ENCODE peak calls at places on chromosomes 6 and 20, in six cellular contexts. One of them, this sample, is unnamed. For H3K4me1, the result is how much of the 10 kb centered on the place peaks cover.

GRCh38 chr6:157096522-157096921 is 226.8 kb downstream of the TMEM242 start:
- DNase-seq in IMR-90: no peak
- DNase-seq in CD8-positive, alpha-beta T cell: no peak
- DNase-seq in MM.1S: no peak
- DNase-seq in psoas muscle: peak
- DNase-seq in mucosa of descending colon: no peak
- DNase-seq in this sample: no peak

GRCh38 chr6:26296857-26297648 is 67.9 kb upstream of the BTN3A2 start:
- DNase-seq in IMR-90: peak
- DNase-seq in CD8-positive, alpha-beta T cell: no peak
- DNase-seq in MM.1S: no peak
- DNase-seq in psoas muscle: peak
- DNase-seq in mucosa of descending colon: no peak
- DNase-seq in this sample: no peak

GRCh38 chr20:2873747-2874041 is 413 bp downstream of the PTPRA start:
- DNase-seq in IMR-90: peak
- DNase-seq in CD8-positive, alpha-beta T cell: peak
- DNase-seq in MM.1S: peak
- DNase-seq in psoas muscle: no peak
- DNase-seq in mucosa of descending colon: peak
- DNase-seq in this sample: peak

GRCh38 chr6:125046107-125046925 is 84.1 kb downstream of the RNF217 start:
- DNase-seq in IMR-90: no peak
- DNase-seq in CD8-positive, alpha-beta T cell: no peak
- DNase-seq in MM.1S: no peak
- DNase-seq in psoas muscle: no peak
- DNase-seq in mucosa of descending colon: no peak
- DNase-seq in this sample: no peak

GRCh38 chr6:159152014-159152413 is 17.2 kb upstream of the FNDC1 start:
- DNase-seq in IMR-90: peak
- DNase-seq in CD8-positive, alpha-beta T cell: no peak
- DNase-seq in MM.1S: no peak
- DNase-seq in psoas muscle: no peak
- DNase-seq in mucosa of descending colon: no peak
- DNase-seq in this sample: no peak

GRCh38 chr6:7237653-7238190 is 75.3 kb downstream of the SSR1 start:
- DNase-seq in IMR-90: peak
- DNase-seq in CD8-positive, alpha-beta T cell: no peak
- DNase-seq in MM.1S: no peak
- DNase-seq in psoas muscle: no peak
- DNase-seq in mucosa of descending colon: no peak
- DNase-seq in this sample: no peak

GRCh38 chr20:39453890-39454289 is 491.7 kb downstream of the DHX35 start:
- DNase-seq in IMR-90: no peak
- DNase-seq in CD8-positive, alpha-beta T cell: no peak
- DNase-seq in MM.1S: no peak
- DNase-seq in psoas muscle: no peak
- DNase-seq in mucosa of descending colon: no peak
- DNase-seq in this sample: no peak

GRCh38 chr6:13226071-13226470 is 102.3 kb downstream of the TBC1D7 start:
- DNase-seq in IMR-90: no peak
- DNase-seq in CD8-positive, alpha-beta T cell: no peak
- DNase-seq in MM.1S: no peak
- DNase-seq in psoas muscle: no peak
- DNase-seq in mucosa of descending colon: no peak
- DNase-seq in this sample: no peak

GRCh38 chr6:145036848-145037567 is 698.3 kb downstream of the EPM2A start:
- DNase-seq in IMR-90: peak
- DNase-seq in CD8-positive, alpha-beta T cell: no peak
- DNase-seq in MM.1S: no peak
- DNase-seq in psoas muscle: no peak
- DNase-seq in mucosa of descending colon: no peak
- DNase-seq in this sample: no peak

GRCh38 chr6:129498950-129499870 is 210.8 kb downstream of the ARHGAP18 start:
- DNase-seq in IMR-90: peak
- DNase-seq in CD8-positive, alpha-beta T cell: no peak
- DNase-seq in MM.1S: peak
- DNase-seq in psoas muscle: no peak
- DNase-seq in mucosa of descending colon: no peak
- DNase-seq in this sample: no peak

GRCh38 chr6:5998236-5998635 is 8.5 kb downstream of the NRN1 start:
- DNase-seq in IMR-90: no peak
- DNase-seq in CD8-positive, alpha-beta T cell: no peak
- DNase-seq in MM.1S: no peak
- DNase-seq in psoas muscle: no peak
- DNase-seq in mucosa of descending colon: no peak
- DNase-seq in this sample: no peak

GRCh38 chr6:5996701-5997419 is 9.9 kb downstream of the NRN1 start:
- DNase-seq in IMR-90: peak
- DNase-seq in CD8-positive, alpha-beta T cell: no peak
- DNase-seq in MM.1S: no peak
- DNase-seq in psoas muscle: no peak
- DNase-seq in mucosa of descending colon: no peak
- DNase-seq in this sample: no peak

GRCh38 chr6:5997420-5998093 is 9.2 kb downstream of the NRN1 start:
- DNase-seq in IMR-90: no peak
- DNase-seq in CD8-positive, alpha-beta T cell: no peak
- DNase-seq in MM.1S: peak
- DNase-seq in psoas muscle: peak
- DNase-seq in mucosa of descending colon: peak
- DNase-seq in this sample: no peak

GRCh38 chr6:5999688-6000608 is 6.8 kb downstream of the NRN1 start:
- DNase-seq in IMR-90: no peak
- DNase-seq in CD8-positive, alpha-beta T cell: no peak
- DNase-seq in MM.1S: no peak
- DNase-seq in psoas muscle: no peak
- DNase-seq in mucosa of descending colon: no peak
- DNase-seq in this sample: no peak

GRCh38 chr6:5998741-5999687 is 7.7 kb downstream of the NRN1 start:
- DNase-seq in IMR-90: no peak
- DNase-seq in CD8-positive, alpha-beta T cell: no peak
- DNase-seq in MM.1S: no peak
- DNase-seq in psoas muscle: peak
- DNase-seq in mucosa of descending colon: no peak
- DNase-seq in this sample: no peak
- H3K4me1 ChIP-seq in IMR-90: under half
- H3K4me1 ChIP-seq in CD8-positive, alpha-beta T cell: half or more
- H3K4me1 ChIP-seq in MM.1S: under half
- H3K4me1 ChIP-seq in psoas muscle: under half
- H3K4me1 ChIP-seq in mucosa of descending colon: under half
- H3K4me1 ChIP-seq in this sample: half or more

DNA sequence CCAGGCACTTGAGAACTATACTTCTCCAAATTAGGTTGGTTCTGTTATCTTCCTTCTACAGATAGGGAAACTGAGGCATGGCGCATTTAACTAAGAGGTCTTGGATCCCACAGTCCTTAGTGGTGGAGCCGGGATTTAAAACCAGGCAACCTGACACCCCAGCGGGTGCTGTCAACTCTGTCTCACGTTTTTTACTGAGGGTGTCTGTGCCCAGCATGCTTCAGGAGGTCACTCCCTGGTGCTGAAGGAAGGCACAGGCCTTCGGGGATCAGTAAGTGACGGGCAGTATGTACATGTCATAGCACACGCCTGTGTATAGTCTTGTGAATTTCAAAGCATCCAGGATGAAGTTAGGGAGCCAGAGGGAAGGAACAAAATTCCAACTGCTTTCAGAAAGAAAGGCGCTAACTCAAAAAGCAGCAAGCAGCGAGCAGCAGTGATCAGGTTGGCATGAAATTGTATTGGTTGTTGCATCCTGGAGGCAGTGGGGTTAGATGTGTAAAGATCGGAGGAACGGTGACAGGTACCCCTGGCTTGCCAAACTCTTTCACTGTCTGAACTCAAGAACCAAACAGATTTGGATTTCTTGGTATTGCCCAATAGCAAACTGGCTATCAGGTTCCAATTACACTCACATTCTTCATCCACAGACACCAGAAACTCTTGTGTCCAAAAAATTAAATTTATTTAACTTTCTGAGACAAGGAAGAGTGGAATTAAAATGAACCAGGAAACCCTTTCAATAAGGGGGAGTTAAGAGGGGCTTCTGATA is 318.6 kb downstream of the THBS2 start:
- DNase-seq in IMR-90: no peak
- DNase-seq in CD8-positive, alpha-beta T cell: no peak
- DNase-seq in MM.1S: no peak
- DNase-seq in psoas muscle: no peak
- DNase-seq in mucosa of descending colon: no peak
- DNase-seq in this sample: no peak
- H3K4me1 ChIP-seq in IMR-90: under half
- H3K4me1 ChIP-seq in CD8-positive, alpha-beta T cell: under half
- H3K4me1 ChIP-seq in MM.1S: under half
- H3K4me1 ChIP-seq in psoas muscle: under half
- H3K4me1 ChIP-seq in mucosa of descending colon: under half
- H3K4me1 ChIP-seq in this sample: under half

GRCh38 chr20:31590717-31591225 is 14.3 kb upstream of the ID1 start:
- DNase-seq in IMR-90: no peak
- DNase-seq in CD8-positive, alpha-beta T cell: no peak
- DNase-seq in MM.1S: no peak
- DNase-seq in psoas muscle: no peak
- DNase-seq in mucosa of descending colon: no peak
- DNase-seq in this sample: no peak
- H3K4me1 ChIP-seq in IMR-90: under half
- H3K4me1 ChIP-seq in CD8-positive, alpha-beta T cell: under half
- H3K4me1 ChIP-seq in MM.1S: under half
- H3K4me1 ChIP-seq in psoas muscle: under half
- H3K4me1 ChIP-seq in mucosa of descending colon: under half
- H3K4me1 ChIP-seq in this sample: under half

GRCh38 chr6:32151885-32152311 is at the start of gene PRRT1:
- DNase-seq in IMR-90: no peak
- DNase-seq in CD8-positive, alpha-beta T cell: no peak
- DNase-seq in MM.1S: no peak
- DNase-seq in psoas muscle: no peak
- DNase-seq in mucosa of descending colon: no peak
- DNase-seq in this sample: no peak
- H3K4me1 ChIP-seq in IMR-90: under half
- H3K4me1 ChIP-seq in CD8-positive, alpha-beta T cell: under half
- H3K4me1 ChIP-seq in MM.1S: under half
- H3K4me1 ChIP-seq in psoas muscle: under half
- H3K4me1 ChIP-seq in mucosa of descending colon: under half
- H3K4me1 ChIP-seq in this sample: under half

GRCh38 chr6:11773013-11773412 is 5.6 kb downstream of the ADTRP start:
- DNase-seq in IMR-90: no peak
- DNase-seq in CD8-positive, alpha-beta T cell: no peak
- DNase-seq in MM.1S: no peak
- DNase-seq in psoas muscle: no peak
- DNase-seq in mucosa of descending colon: no peak
- DNase-seq in this sample: no peak
- H3K4me1 ChIP-seq in IMR-90: under half
- H3K4me1 ChIP-seq in CD8-positive, alpha-beta T cell: under half
- H3K4me1 ChIP-seq in MM.1S: under half
- H3K4me1 ChIP-seq in psoas muscle: under half
- H3K4me1 ChIP-seq in mucosa of descending colon: under half
- H3K4me1 ChIP-seq in this sample: under half

DNA sequence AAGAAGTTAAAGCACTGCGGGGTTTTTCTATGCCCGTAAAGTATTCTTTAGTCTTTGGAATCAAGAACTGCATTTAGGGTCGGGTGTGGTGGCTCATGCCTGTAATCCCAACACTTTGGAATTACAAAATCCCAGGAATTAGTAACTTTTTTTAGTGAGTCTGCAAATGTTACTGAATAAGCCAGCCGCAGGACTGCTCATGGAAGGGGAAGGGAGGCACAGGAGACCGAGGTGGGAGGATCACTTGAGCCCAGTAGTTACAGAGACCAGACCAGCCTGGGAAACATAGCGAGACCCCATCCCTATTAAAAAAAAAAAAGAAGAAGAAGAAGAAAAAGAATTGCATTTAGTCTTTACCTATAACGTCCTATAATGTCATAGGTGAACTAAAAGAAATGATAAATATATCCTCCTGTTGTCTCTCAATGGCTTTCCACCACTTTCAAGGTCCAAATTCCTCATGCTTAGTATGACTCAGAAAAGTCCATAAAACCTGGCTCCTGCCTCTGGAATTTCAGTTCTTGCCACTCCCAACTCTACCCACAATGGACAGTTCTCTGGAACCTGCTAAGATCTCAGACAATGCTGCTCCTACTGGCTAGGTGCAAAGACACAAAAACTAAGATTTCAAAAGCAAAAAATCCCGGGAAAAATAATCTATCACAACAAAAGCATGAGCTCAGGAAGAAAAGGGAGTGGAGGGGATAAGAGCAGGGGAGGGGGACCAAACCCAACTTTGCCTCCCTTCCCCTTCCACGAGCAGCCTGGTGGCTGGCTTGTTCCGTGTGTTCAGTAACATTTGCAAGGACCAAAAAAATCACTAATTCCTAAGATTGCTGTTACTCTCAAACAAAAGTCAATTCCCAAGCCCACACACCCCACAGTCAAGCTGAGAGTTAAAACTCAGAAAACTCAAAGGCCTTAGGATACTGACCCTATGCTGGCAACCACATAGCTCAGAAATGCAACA is 39.0 kb downstream of the B4GALT5 start:
- DNase-seq in IMR-90: peak
- DNase-seq in CD8-positive, alpha-beta T cell: no peak
- DNase-seq in MM.1S: no peak
- DNase-seq in psoas muscle: no peak
- DNase-seq in mucosa of descending colon: no peak
- DNase-seq in this sample: peak
- H3K4me1 ChIP-seq in IMR-90: under half
- H3K4me1 ChIP-seq in CD8-positive, alpha-beta T cell: under half
- H3K4me1 ChIP-seq in MM.1S: half or more
- H3K4me1 ChIP-seq in psoas muscle: half or more
- H3K4me1 ChIP-seq in mucosa of descending colon: half or more
- H3K4me1 ChIP-seq in this sample: half or more

GRCh38 chr20:25019381-25020155 is 27.0 kb upstream of the APMAP start:
- DNase-seq in IMR-90: no peak
- DNase-seq in CD8-positive, alpha-beta T cell: no peak
- DNase-seq in MM.1S: no peak
- DNase-seq in psoas muscle: no peak
- DNase-seq in mucosa of descending colon: no peak
- DNase-seq in this sample: peak

GRCh38 chr20:25018841-25019240 is 26.3 kb upstream of the APMAP start:
- DNase-seq in IMR-90: no peak
- DNase-seq in CD8-positive, alpha-beta T cell: no peak
- DNase-seq in MM.1S: no peak
- DNase-seq in psoas muscle: no peak
- DNase-seq in mucosa of descending colon: no peak
- DNase-seq in this sample: peak

GRCh38 chr20:25017257-25017803 is 24.8 kb upstream of the APMAP start:
- DNase-seq in IMR-90: no peak
- DNase-seq in CD8-positive, alpha-beta T cell: no peak
- DNase-seq in MM.1S: peak
- DNase-seq in psoas muscle: no peak
- DNase-seq in mucosa of descending colon: peak
- DNase-seq in this sample: peak

GRCh38 chr20:25020345-25020744 is 27.8 kb upstream of the APMAP start:
- DNase-seq in IMR-90: no peak
- DNase-seq in CD8-positive, alpha-beta T cell: no peak
- DNase-seq in MM.1S: no peak
- DNase-seq in psoas muscle: no peak
- DNase-seq in mucosa of descending colon: no peak
- DNase-seq in this sample: no peak

GRCh38 chr20:25018425-25018824 is 25.9 kb upstream of the APMAP start:
- DNase-seq in IMR-90: no peak
- DNase-seq in CD8-positive, alpha-beta T cell: no peak
- DNase-seq in MM.1S: no peak
- DNase-seq in psoas muscle: no peak
- DNase-seq in mucosa of descending colon: no peak
- DNase-seq in this sample: peak
- H3K4me1 ChIP-seq in IMR-90: under half
- H3K4me1 ChIP-seq in CD8-positive, alpha-beta T cell: under half
- H3K4me1 ChIP-seq in MM.1S: half or more
- H3K4me1 ChIP-seq in psoas muscle: under half
- H3K4me1 ChIP-seq in mucosa of descending colon: under half
- H3K4me1 ChIP-seq in this sample: under half

This sample was measured in Peyer's patch.